ENCODE peak calls at places on chromosome 1, in six cellular contexts. Q, P, I, C, W and S are unnamed samples.
A peak's percentile ranks its signal among the peaks of the same experiment; 100 is the strongest.

GRCh38 chr1:62318320-62318755 is 896 bp downstream of the KANK4 start:
- DNase-seq in Q (no peak), P (no peak), I (no peak), C (no peak), W (no peak), S (peak; percentile 54)

GRCh38 chr1:90083995-90084394 is 89.1 kb downstream of the ZNF326 start:
- DNase-seq in Q (no peak), P (no peak), I (no peak), C (no peak), W (no peak), S (no peak)

GRCh38 chr1:218705911-218706893 is 361.1 kb downstream of the TGFB2 start:
- DNase-seq in Q (peak; percentile 97), P (no peak), I (peak; percentile 99), C (peak; percentile 100), W (peak; percentile 99), S (peak; percentile 16)

GRCh38 chr1:27074175-27074780 is 61.6 kb upstream of the TENT5B start:
- DNase-seq in Q (no peak), P (no peak), I (no peak), C (peak; percentile 60), W (no peak), S (no peak)

GRCh38 chr1:116852910-116853309 is 56.8 kb upstream of the PTGFRN start:
- DNase-seq in Q (no peak), P (no peak), I (no peak), C (peak; percentile 39), W (peak; percentile 73), S (peak; percentile 49)

GRCh38 chr1:1021860-1022259 is 1.9 kb downstream of the AGRN start:
- DNase-seq in Q (no peak), P (no peak), I (no peak), C (peak; percentile 89), W (peak; percentile 68), S (no peak)

GRCh38 chr1:206506803-206507394 is 432 bp upstream of the RASSF5 start:
- DNase-seq in Q (no peak), P (no peak), I (no peak), C (no peak), W (no peak), S (peak; percentile 30)

GRCh38 chr1:211198880-211199279 is 60.3 kb upstream of the RCOR3 start:
- DNase-seq in Q (no peak), P (no peak), I (no peak), C (no peak), W (peak; percentile 4), S (no peak)

GRCh38 chr1:75198163-75198562 is 64.0 kb downstream of the LHX8 start:
- DNase-seq in Q (no peak), P (no peak), I (no peak), C (no peak), W (no peak), S (no peak)

GRCh38 chr1:231162300-231162969 is 577 bp downstream of the TRIM67 start:
- DNase-seq in Q (peak; percentile 10), P (peak; percentile 31), I (no peak), C (peak; percentile 26), W (peak; percentile 46), S (peak; percentile 68)